ENCODE peak calls at places on chromosome 4, in four cellular contexts. W, V, S and Q are unnamed samples.

GRCh38 chr4:112234952-112235609 is 3.5 kb downstream of the AP1AR start:
- DNase-seq in W (peak), V (no peak), S (peak), Q (peak)

GRCh38 chr4:170853422-170854021 is 763.8 kb upstream of the AADAT start:
- DNase-seq in W (peak), V (no peak), S (no peak), Q (peak)

GRCh38 chr4:163941221-163941865 is 446.9 kb downstream of the TMA16 start:
- DNase-seq in W (no peak), V (no peak), S (no peak), Q (no peak)

GRCh38 chr4:17630228-17630627 is 15.8 kb downstream of the MED28 start:
- DNase-seq in W (no peak), V (no peak), S (no peak), Q (no peak)

GRCh38 chr4:152999376-153000067 is 63.4 kb downstream of the FHDC1 start:
- DNase-seq in W (no peak), V (no peak), S (no peak), Q (no peak)

GRCh38 chr4:1018147-1019020 is 7.0 kb downstream of the FGFRL1 start:
- DNase-seq in W (no peak), V (no peak), S (no peak), Q (no peak)

GRCh38 chr4:122423246-122423645 is 33.3 kb downstream of the IL2 start:
- DNase-seq in W (no peak), V (no peak), S (no peak), Q (no peak)

GRCh38 chr4:37540486-37540885 is 145.7 kb downstream of the RELL1 start:
- DNase-seq in W (peak), V (no peak), S (no peak), Q (no peak)

GRCh38 chr4:38279650-38280322 is 319.6 kb downstream of the PTTG2 start:
- DNase-seq in W (no peak), V (no peak), S (no peak), Q (no peak)

GRCh38 chr4:181909368-181909767 is 333.8 kb upstream of the TENM3 start:
- DNase-seq in W (no peak), V (no peak), S (no peak), Q (no peak)

GRCh38 chr4:37322122-37322521 is 77.6 kb downstream of the NWD2 start:
- DNase-seq in W (no peak), V (no peak), S (no peak), Q (no peak)

GRCh38 chr4:10015140-10015753 is 6.0 kb downstream of the SLC2A9 start:
- DNase-seq in W (peak), V (no peak), S (no peak), Q (peak)

GRCh38 chr4:73423184-73423583 is 12.8 kb upstream of the AFP start:
- DNase-seq in W (no peak), V (no peak), S (no peak), Q (no peak)

GRCh38 chr4:133146574-133147198 is 2.4 kb upstream of the PCDH10 start:
- DNase-seq in W (no peak), V (no peak), S (no peak), Q (peak)

GRCh38 chr4:113586072-113586471 is 175.5 kb downstream of the CAMK2D start:
- DNase-seq in W (no peak), V (no peak), S (no peak), Q (no peak)

GRCh38 chr4:1194028-1194900 is 21.9 kb upstream of the SPON2 start:
- DNase-seq in W (peak), V (no peak), S (peak), Q (no peak)

GRCh38 chr4:36088542-36088941 is 155.8 kb downstream of the ARAP2 start:
- DNase-seq in W (no peak), V (no peak), S (no peak), Q (no peak)

GRCh38 chr4:83010522-83011318 is at the start of gene LIN54:
- DNase-seq in W (peak), V (peak), S (peak), Q (peak)

GRCh38 chr4:121998024-121998423 is 46.2 kb upstream of the TRPC3 start:
- DNase-seq in W (no peak), V (no peak), S (no peak), Q (peak)

GRCh38 chr4:87399148-87399547 is 8.2 kb upstream of the HSD17B11 start:
- DNase-seq in W (peak), V (no peak), S (no peak), Q (no peak)

GRCh38 chr4:41600243-41600642 is 62.3 kb downstream of the LIMCH1 start:
- DNase-seq in W (peak), V (no peak), S (no peak), Q (no peak)

GRCh38 chr4:113394730-113395530 is 345.5 kb downstream of the ANK2 start:
- DNase-seq in W (peak), V (no peak), S (peak), Q (peak)

GRCh38 chr4:185343726-185344581 is 51.8 kb downstream of the LRP2BP start:
- DNase-seq in W (peak), V (no peak), S (no peak), Q (no peak)

GRCh38 chr4:146522098-146522861 is 540 bp upstream of the SLC10A7 start:
- DNase-seq in W (peak), V (peak), S (peak), Q (peak)

GRCh38 chr4:29861307-29861706 is 858.9 kb upstream of the PCDH7 start:
- DNase-seq in W (no peak), V (no peak), S (no peak), Q (peak)

GRCh38 chr4:181592221-181592745 is 650.9 kb upstream of the TENM3 start:
- DNase-seq in W (no peak), V (no peak), S (no peak), Q (no peak)

GRCh38 chr4:54498661-54499111 is 159.1 kb upstream of the KIT start:
- DNase-seq in W (no peak), V (no peak), S (no peak), Q (no peak)

GRCh38 chr4:119647558-119647957 is 19.0 kb upstream of the PDE5A start:
- DNase-seq in W (no peak), V (no peak), S (no peak), Q (no peak)

GRCh38 chr4:155758500-155759371 is at the start of gene GUCY1B1:
- DNase-seq in W (peak), V (peak), S (peak), Q (peak)

GRCh38 chr4:165680821-165681220 is 192.2 kb upstream of the TLL1 start:
- DNase-seq in W (no peak), V (no peak), S (no peak), Q (no peak)

GRCh38 chr4:128954941-128955340 is 138.4 kb downstream of the SCLT1 start:
- DNase-seq in W (no peak), V (no peak), S (no peak), Q (no peak)

GRCh38 chr4:54281060-54281781 is 52.1 kb downstream of the PDGFRA start:
- DNase-seq in W (peak), V (no peak), S (peak), Q (no peak)

GRCh38 chr4:39469429-39470077 is 10.7 kb downstream of the LIAS start:
- DNase-seq in W (peak), V (no peak), S (no peak), Q (peak)

GRCh38 chr4:98501383-98501782 is 157.0 kb downstream of the TSPAN5 start:
- DNase-seq in W (no peak), V (no peak), S (no peak), Q (no peak)

GRCh38 chr4:159103406-159104131 is 690 bp downstream of the RAPGEF2 start:
- DNase-seq in W (peak), V (no peak), S (peak), Q (peak)

GRCh38 chr4:10095296-10095991 is 21.2 kb downstream of the WDR1 start:
- DNase-seq in W (no peak), V (no peak), S (no peak), Q (peak)

GRCh38 chr4:6946497-6946896 is 36.9 kb downstream of the TBC1D14 start:
- DNase-seq in W (no peak), V (no peak), S (no peak), Q (no peak)

GRCh38 chr4:99946346-99947189 is at the start of gene DNAJB14:
- DNase-seq in W (peak), V (peak), S (peak), Q (peak)

DNA sequence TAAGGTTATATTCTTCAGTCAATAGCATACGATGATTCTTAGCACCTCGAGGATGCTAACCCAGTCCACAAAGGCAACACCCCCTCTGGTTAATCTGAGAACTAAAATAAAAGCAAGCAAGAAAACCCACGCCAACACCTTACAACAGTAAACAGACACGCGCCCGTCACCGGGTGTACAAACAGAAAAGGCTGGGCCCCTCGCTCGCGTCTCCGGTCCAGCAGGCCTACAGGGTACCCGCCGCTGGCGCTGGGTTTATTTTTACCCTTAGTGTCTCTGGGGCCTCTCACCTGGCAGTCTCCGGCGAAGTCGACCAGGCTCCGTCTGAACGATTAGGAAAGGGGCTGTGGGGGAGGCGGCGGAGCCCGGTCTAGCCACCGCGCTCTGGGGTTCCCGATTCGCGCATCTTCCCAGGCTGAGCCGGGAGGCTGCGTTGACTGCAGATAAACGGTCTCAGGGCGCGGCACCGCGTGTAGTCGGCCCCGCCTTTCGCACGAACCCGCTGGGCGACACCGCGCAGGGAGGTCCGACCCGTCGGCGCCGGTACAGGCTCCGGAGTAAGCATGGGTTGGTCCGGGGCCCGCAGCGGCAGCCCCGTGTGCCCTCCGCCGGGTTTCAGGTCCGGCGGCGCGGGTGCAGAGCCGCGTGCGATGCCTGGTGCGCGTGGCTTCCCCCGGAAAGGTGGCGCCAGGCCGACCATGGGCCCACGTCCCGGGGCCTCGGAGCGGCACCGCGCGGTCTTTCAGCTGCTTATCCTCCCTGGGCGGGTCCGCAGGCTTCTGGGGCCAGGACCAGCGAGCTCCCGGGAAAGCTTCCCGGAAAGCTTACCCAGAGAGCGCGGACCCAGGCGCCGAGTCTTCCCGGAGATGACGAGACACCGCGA is at the start of gene SLC9B2:
- DNase-seq in W (peak), V (no peak), S (peak), Q (peak)
- TF ChIP-seq POLR2A in W (peak), V (peak), S (no peak), Q (peak)

GRCh38 chr4:139177049-139177887 is at the start of gene ELF2:
- DNase-seq in W (peak), V (peak), S (peak), Q (peak)
- TF ChIP-seq POLR2A in W (no peak), V (peak), S (peak), Q (no peak)

DNA sequence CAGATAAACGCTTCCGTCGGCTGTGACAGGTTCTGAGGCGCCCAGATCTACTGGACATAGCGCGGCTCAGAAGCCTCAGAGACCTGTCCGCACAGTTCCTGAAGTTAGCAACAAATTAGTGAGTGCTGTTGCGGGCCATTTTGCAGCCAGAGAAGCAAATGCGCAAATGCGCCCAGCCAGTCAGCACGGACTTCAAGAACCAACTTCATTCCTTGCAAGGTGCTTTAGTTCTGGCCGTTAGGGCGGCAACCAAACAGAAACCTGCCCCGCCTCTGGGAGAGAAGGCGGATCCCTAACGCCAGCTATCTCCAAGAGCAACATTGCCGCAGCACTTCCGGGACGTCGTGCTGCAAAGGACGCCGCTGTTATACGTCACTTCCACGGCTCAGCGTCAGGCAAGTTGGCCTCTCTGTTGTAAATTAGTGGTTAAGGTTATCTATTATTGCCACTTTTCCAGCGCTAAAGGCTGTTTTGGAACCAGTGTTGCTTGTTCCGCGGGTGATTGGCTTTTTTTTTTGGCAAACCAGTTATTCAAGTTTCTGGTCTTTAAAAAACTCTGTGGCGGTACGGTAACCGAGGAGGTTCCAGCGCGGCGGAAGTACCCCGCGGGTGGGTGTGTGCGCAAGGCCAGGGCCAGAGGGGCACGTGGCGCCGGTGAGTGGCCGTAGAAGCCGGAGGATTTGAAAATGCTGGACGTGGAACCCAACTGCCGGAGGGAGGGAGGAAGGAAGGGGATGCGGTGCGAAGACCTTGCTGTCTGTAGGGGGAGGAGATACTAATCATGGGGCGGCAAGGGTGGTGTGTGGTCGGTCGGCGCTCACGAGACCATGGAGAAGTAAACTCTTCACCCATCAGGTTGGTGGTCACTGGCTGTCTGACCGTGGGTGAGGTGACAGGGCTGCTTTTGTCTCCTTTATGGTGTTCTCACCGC is at the start of gene GAR1:
- DNase-seq in W (peak), V (peak), S (peak), Q (peak)
- TF ChIP-seq POLR2A in W (peak), V (peak), S (peak), Q (peak)

GRCh38 chr4:2830632-2831610 is 12.7 kb upstream of the ADD1 start:
- DNase-seq in W (no peak), V (no peak), S (no peak), Q (no peak)

GRCh38 chr4:2832981-2833670 is 10.5 kb upstream of the ADD1 start:
- DNase-seq in W (no peak), V (no peak), S (no peak), Q (no peak)

GRCh38 chr4:2832309-2832980 is 11.2 kb upstream of the ADD1 start:
- DNase-seq in W (no peak), V (no peak), S (no peak), Q (no peak)

GRCh38 chr4:2829933-2830451 is 13.7 kb upstream of the ADD1 start:
- DNase-seq in W (no peak), V (no peak), S (no peak), Q (no peak)

DNA sequence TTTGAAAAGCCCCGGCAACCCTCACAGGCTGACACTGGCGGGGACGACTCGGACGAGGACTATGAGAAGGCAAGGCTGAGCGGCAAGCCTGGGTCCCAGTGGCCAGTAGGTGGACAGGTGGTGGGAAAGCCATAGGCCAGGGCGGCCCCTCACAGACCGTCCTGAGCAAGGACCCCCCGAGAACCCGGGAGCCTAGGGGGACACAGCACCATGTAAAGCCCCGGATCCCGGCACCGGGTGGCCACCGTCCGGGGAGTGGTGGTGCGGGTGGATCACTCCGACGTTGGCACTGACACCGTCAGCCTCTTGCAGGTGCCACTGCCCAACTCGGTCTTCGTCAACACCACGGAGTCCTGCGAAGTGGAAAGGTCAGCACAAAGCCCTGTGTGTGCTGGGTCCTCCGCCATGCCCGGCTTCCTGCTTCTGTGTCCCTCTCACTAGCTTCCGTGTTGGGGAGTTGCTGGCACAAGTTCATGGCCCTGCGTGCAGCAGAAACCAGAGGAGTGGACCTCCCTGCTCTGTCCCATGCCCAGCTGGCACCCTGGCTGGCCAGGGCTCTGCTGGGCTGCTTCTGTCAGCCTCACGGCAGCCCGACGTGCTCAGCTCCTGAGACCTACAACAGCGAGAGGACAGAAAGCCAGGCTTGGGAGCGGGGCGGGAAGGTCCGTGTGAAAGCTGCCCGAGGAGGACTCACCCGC is 11.9 kb upstream of the ADD1 start:
- DNase-seq in W (no peak), V (no peak), S (no peak), Q (no peak)
- TF ChIP-seq POLR2A in W (no peak), V (no peak), S (no peak), Q (no peak)

GRCh38 chr4:77156912-77157858 is at the start of gene CCNG2:
- DNase-seq in W (peak), V (peak), S (peak), Q (peak)
- TF ChIP-seq POLR2A in W (peak), V (peak), S (peak), Q (peak)